ENCODE peak calls at places on chromosomes 16 and 17, in nine cellular contexts. Z, I, T, L, P, O, H, N and X are unnamed samples.

GRCh38 chr17:41571561-41572434 is at the start of gene KRT9:
- ATAC-seq in Z (no peak), L (no peak), O (no peak), H (no peak), T (no peak), I (no peak), N (no peak), P (no peak), X (no peak)

GRCh38 chr17:60335289-60335688 is 56.6 kb downstream of the USP32 start:
- ATAC-seq in Z (no peak), O (no peak), L (no peak), I (no peak), T (no peak), H (no peak), N (no peak), P (no peak), X (no peak)

GRCh38 chr17:76744747-76745146 is 6.8 kb downstream of the MFSD11 start:
- ATAC-seq in H (no peak), N (no peak), I (no peak), T (no peak), O (no peak), P (peak; percentile 30), Z (no peak), L (no peak), X (no peak)

GRCh38 chr17:80800775-80801391 is 190.8 kb upstream of the CHMP6 start:
- ATAC-seq in I (no peak), P (no peak), L (no peak), N (no peak), H (no peak), Z (no peak), T (no peak), O (no peak), X (no peak)

GRCh38 chr16:28981517-28981916 is 3.3 kb upstream of the LAT start:
- ATAC-seq in L (no peak), I (no peak), T (no peak), H (no peak), P (no peak), O (no peak), Z (no peak), N (no peak), X (no peak)

GRCh38 chr17:65530985-65531507 is 30.4 kb downstream of the AXIN2 start:
- ATAC-seq in I (no peak), Z (no peak), T (no peak), L (no peak), H (no peak), P (no peak), O (no peak), N (peak; percentile 42), X (no peak)

GRCh38 chr17:61410555-61411089 is 11.0 kb downstream of the TBX2 start:
- ATAC-seq in P (peak; percentile 46), I (peak; percentile 70), T (peak; percentile 44), N (peak; percentile 64), O (peak; percentile 48), L (no peak), H (peak; percentile 25), Z (peak; percentile 52), X (peak; percentile 55)

GRCh38 chr16:89737341-89738071 is 16.2 kb downstream of the ZNF276 start:
- ATAC-seq in N (no peak), I (peak; percentile 52), O (peak; percentile 63), H (no peak), P (peak; percentile 59), L (no peak), T (peak; percentile 70), Z (peak; percentile 64), X (no peak)

GRCh38 chr17:83078378-83079339 is 750 bp upstream of the METRNL start:
- ATAC-seq in P (peak; percentile 15), Z (peak; percentile 23), H (no peak), O (peak; percentile 22), T (no peak), L (peak; percentile 11), I (no peak), N (peak; percentile 3), X (peak; percentile 1)

GRCh38 chr17:17603895-17604225 is 12.4 kb upstream of the PEMT start:
- ATAC-seq in H (no peak), O (no peak), P (no peak), Z (no peak), N (no peak), I (peak; percentile 16), L (no peak), T (no peak), X (no peak)

GRCh38 chr16:47493358-47494337 is 32.5 kb downstream of the PHKB start:
- ATAC-seq in T (no peak), O (no peak), Z (no peak), I (no peak), P (no peak), H (no peak), L (no peak), N (no peak), X (no peak)

GRCh38 chr16:4868573-4868972 is 21.3 kb downstream of the UBN1 start:
- ATAC-seq in H (no peak), Z (no peak), O (no peak), T (no peak), P (no peak), L (no peak), I (no peak), N (no peak), X (no peak)

GRCh38 chr17:42817866-42818265 is 6.2 kb downstream of the BECN1 start:
- ATAC-seq in Z (no peak), T (no peak), N (no peak), P (no peak), H (peak; percentile 6), O (no peak), I (no peak), L (no peak), X (no peak)

GRCh38 chr17:65057520-65058075 is 1.1 kb upstream of the GNA13 start:
- ATAC-seq in O (no peak), H (no peak), T (no peak), I (no peak), L (no peak), N (no peak), Z (no peak), P (no peak), X (peak; percentile 3)

GRCh38 chr16:85449195-85449884 is 163.8 kb upstream of the GSE1 start:
- ATAC-seq in H (no peak), T (no peak), O (no peak), N (no peak), L (no peak), I (no peak), P (peak; percentile 5), Z (peak; percentile 28), X (no peak)

GRCh38 chr16:65964752-65965151 is 401.7 kb upstream of the CDH5 start:
- ATAC-seq in I (no peak), L (no peak), P (no peak), O (no peak), N (no peak), H (no peak), T (no peak), Z (no peak), X (no peak)

GRCh38 chr16:50202926-50203624 is 50.0 kb downstream of the TENT4B start:
- ATAC-seq in T (no peak), Z (no peak), O (no peak), P (no peak), I (no peak), H (peak; percentile 91), L (peak; percentile 84), N (peak; percentile 83), X (no peak)